ENCODE peak calls at places on chromosome 9, in six cellular contexts. G is sigmoid colon, F is aorta, Y is cardiac fibroblast, U is lower leg skin, T is hepatocyte. N is an unnamed sample.

GRCh38 chr9:89576404-89576824 is 28.4 kb upstream of the GADD45G start:
- DNase-seq in F (no peak), U (no peak), G (no peak), T (peak), Y (peak), N (no peak)

GRCh38 chr9:27549196-27549737 is 19.7 kb upstream of the MOB3B start:
- DNase-seq in T (no peak), Y (peak), G (no peak), U (no peak), F (no peak), N (no peak)

GRCh38 chr9:70324963-70325362 is 66.2 kb downstream of the SMC5 start:
- DNase-seq in U (no peak), G (no peak), T (no peak), Y (peak), F (no peak), N (no peak)

GRCh38 chr9:108316633-108317032 is 539.2 kb downstream of the ACTL7B start:
- DNase-seq in F (no peak), U (no peak), T (no peak), Y (no peak), G (no peak), N (no peak)

GRCh38 chr9:137875846-137876245 is 1.7 kb upstream of the CACNA1B start:
- DNase-seq in Y (no peak), U (no peak), T (no peak), G (no peak), F (no peak), N (no peak)

GRCh38 chr9:84731696-84732095 is 62.2 kb downstream of the NTRK2 start:
- DNase-seq in U (no peak), Y (no peak), G (no peak), F (no peak), T (no peak), N (no peak)

GRCh38 chr9:73133921-73134407 is 17.7 kb upstream of the ANXA1 start:
- DNase-seq in F (no peak), G (no peak), U (peak), Y (peak), T (peak), N (no peak)

GRCh38 chr9:95130484-95130883 is 187.0 kb downstream of the FANCC start:
- DNase-seq in Y (no peak), U (no peak), F (no peak), G (no peak), T (no peak), N (no peak)

GRCh38 chr9:8564960-8565359 is 765.4 kb upstream of the DMAC1 start:
- DNase-seq in F (no peak), U (no peak), T (no peak), G (no peak), Y (no peak), N (no peak)

GRCh38 chr9:83934569-83935275 is 13.5 kb upstream of the KIF27 start:
- DNase-seq in F (no peak), T (no peak), U (no peak), Y (peak), G (no peak), N (no peak)

GRCh38 chr9:126827227-126827626 is 22.4 kb downstream of the ZBTB43 start:
- DNase-seq in T (no peak), G (no peak), F (no peak), U (no peak), Y (no peak), N (no peak)

GRCh38 chr9:84773023-84773422 is 103.5 kb downstream of the NTRK2 start:
- DNase-seq in U (no peak), G (no peak), Y (no peak), T (no peak), F (no peak), N (no peak)

GRCh38 chr9:124006448-124007156 is 5.0 kb upstream of the LHX2 start:
- DNase-seq in T (no peak), U (no peak), G (no peak), F (no peak), Y (no peak), N (no peak)

GRCh38 chr9:134390537-134390936 is 64.3 kb downstream of the RXRA start:
- DNase-seq in U (no peak), G (no peak), F (no peak), T (no peak), Y (no peak), N (no peak)

GRCh38 chr9:96171749-96172148 is 130.2 kb downstream of the HSD17B3 start:
- DNase-seq in Y (no peak), G (no peak), F (no peak), T (no peak), U (peak), N (no peak)

GRCh38 chr9:126009047-126009446 is 261.9 kb downstream of the PBX3 start:
- DNase-seq in T (no peak), Y (peak), G (no peak), F (no peak), U (no peak), N (no peak)

GRCh38 chr9:136609838-136610311 is 52.8 kb upstream of the EGFL7 start:
- DNase-seq in F (no peak), T (no peak), Y (no peak), G (no peak), U (no peak), N (no peak)

GRCh38 chr9:77011973-77012817 is 7.3 kb upstream of the FOXB2 start:
- DNase-seq in Y (peak), U (no peak), T (peak), G (no peak), F (peak), N (peak)

GRCh38 chr9:18268381-18268780 is 205.6 kb upstream of the ADAMTSL1 start:
- DNase-seq in T (no peak), Y (peak), U (no peak), F (no peak), G (no peak), N (no peak)

GRCh38 chr9:107137495-107138202 is 145.4 kb upstream of the RAD23B start:
- DNase-seq in Y (peak), U (no peak), T (peak), G (no peak), F (no peak), N (no peak)

GRCh38 chr9:117704597-117704996 is 394 bp downstream of the TLR4 start:
- DNase-seq in G (no peak), T (no peak), F (no peak), Y (no peak), U (no peak), N (no peak)

GRCh38 chr9:87008667-87009066 is 61.4 kb upstream of the GAS1 start:
- DNase-seq in G (no peak), T (no peak), U (no peak), F (no peak), Y (no peak), N (no peak)
- H3K4me3 ChIP-seq in G (no peak), T (no peak), U (no peak), F (no peak), Y (no peak), N (no peak)

GRCh38 chr9:93119703-93119952 is 14.4 kb downstream of the NINJ1 start:
- DNase-seq in T (no peak), Y (no peak), G (no peak), F (no peak), U (no peak), N (no peak)

GRCh38 chr9:93120846-93121315 is 13.2 kb downstream of the NINJ1 start:
- DNase-seq in Y (no peak), G (peak), T (no peak), U (no peak), F (peak), N (peak)

GRCh38 chr9:93118863-93119702 is 15.0 kb downstream of the NINJ1 start:
- DNase-seq in F (peak), Y (no peak), T (no peak), U (no peak), G (peak), N (peak)

GRCh38 chr9:93121316-93122241 is 12.5 kb downstream of the NINJ1 start:
- DNase-seq in G (peak), U (no peak), T (no peak), F (peak), Y (no peak), N (peak)

GRCh38 chr9:93119953-93120845 is 13.9 kb downstream of the NINJ1 start:
- DNase-seq in G (peak), U (peak), F (peak), Y (peak), T (peak), N (peak)
- H3K4me3 ChIP-seq in G (no peak), U (no peak), F (no peak), Y (no peak), T (no peak), N (no peak)

GRCh38 chr9:116700882-116701836 is 14.1 kb downstream of the TRIM32 start:
- DNase-seq in G (no peak), F (no peak), Y (no peak), U (no peak), T (no peak), N (no peak)
- H3K4me3 ChIP-seq in G (no peak), F (no peak), Y (no peak), U (no peak), T (no peak), N (no peak)

DNA sequence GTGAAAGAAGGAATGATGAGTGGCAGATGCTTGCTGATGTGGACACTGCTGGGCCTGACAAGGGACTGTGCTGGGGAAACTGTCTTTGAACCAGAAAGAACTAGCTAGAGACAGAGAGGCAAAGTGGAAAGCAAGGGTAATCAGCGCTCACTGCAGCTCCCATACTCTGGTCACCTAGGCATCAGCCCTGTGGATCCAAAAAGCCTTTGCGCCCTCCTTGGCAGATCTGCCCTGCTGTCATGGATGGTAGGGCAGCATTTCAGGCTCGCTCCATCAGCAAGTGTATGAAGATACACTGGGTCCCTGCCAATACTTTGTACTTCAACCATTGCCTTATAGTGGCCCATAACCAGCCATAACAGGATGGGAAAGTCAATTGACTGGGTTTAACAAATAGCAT is 6.6 kb upstream of the ALDH1B1 start:
- DNase-seq in Y (no peak), U (no peak), T (no peak), F (no peak), G (peak), N (no peak)
- H3K4me3 ChIP-seq in Y (no peak), U (no peak), T (no peak), F (no peak), G (no peak), N (no peak)

GRCh38 chr9:132927704-132928103 is 16.7 kb downstream of the TSC1 start:
- DNase-seq in F (no peak), G (no peak), U (no peak), Y (no peak), T (no peak), N (no peak)

GRCh38 chr9:132935021-132935420 is 9.4 kb downstream of the TSC1 start:
- DNase-seq in U (no peak), G (no peak), T (no peak), F (no peak), Y (no peak), N (no peak)

GRCh38 chr9:132931178-132931735 is 13.2 kb downstream of the TSC1 start:
- DNase-seq in F (no peak), T (no peak), G (no peak), U (no peak), Y (no peak), N (no peak)
- H3K4me3 ChIP-seq in F (no peak), T (no peak), G (no peak), U (no peak), Y (no peak), N (no peak)

GRCh38 chr9:16625831-16626230 is 244.6 kb downstream of the BNC2 start:
- DNase-seq in T (no peak), U (no peak), F (no peak), Y (peak), G (no peak), N (no peak)

GRCh38 chr9:16628421-16628820 is 242.0 kb downstream of the BNC2 start:
- DNase-seq in F (no peak), Y (peak), T (no peak), U (no peak), G (no peak), N (no peak)

GRCh38 chr9:16625106-16625505 is 245.4 kb downstream of the BNC2 start:
- DNase-seq in Y (no peak), F (no peak), U (no peak), T (no peak), G (no peak), N (no peak)

GRCh38 chr9:16627967-16628366 is 242.5 kb downstream of the BNC2 start:
- DNase-seq in Y (peak), F (peak), T (peak), U (peak), G (peak), N (peak)

DNA sequence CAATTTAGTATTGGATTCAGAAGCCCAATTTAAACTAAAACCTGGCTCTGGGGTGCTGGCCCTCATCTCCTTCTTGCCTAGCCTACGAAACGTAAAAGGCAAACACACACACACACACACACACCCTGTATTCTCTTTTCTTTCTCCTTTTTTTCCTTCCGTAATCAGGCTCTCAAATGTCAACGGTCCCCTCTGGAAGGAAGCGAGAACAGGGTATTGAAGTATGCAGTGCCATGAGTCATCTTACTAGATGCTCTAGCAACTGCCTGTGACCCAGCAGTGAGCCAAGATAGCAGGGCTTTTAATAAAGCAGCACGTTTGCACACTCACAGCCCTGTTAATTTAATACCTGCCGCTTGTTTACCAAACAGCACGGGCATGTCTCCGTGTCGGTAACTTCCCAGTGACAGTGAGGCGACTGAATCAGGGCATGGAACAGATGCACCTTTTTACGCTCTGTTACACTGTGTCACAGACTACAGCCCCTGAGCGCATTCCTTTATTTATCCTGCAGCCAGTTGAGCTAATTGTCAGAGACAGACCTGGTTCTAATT is 243.8 kb downstream of the BNC2 start:
- DNase-seq in G (peak), U (peak), T (peak), F (no peak), Y (peak), N (no peak)
- H3K4me3 ChIP-seq in G (no peak), U (no peak), T (no peak), F (no peak), Y (no peak), N (no peak)

GRCh38 chr9:2199999-2200796 is 185.1 kb downstream of the SMARCA2 start:
- DNase-seq in U (no peak), F (no peak), G (no peak), T (no peak), Y (no peak), N (no peak)
- H3K4me3 ChIP-seq in U (no peak), F (no peak), G (no peak), T (no peak), Y (no peak), N (no peak)

N was measured in left ventricle myocardium inferior.